ENCODE peak calls at places on chromosome 5, in nine cellular contexts. R is ecto neural progenitor cell; W is NCI-H1694 treated with DMSO at 0.1 percent for 48 hours; P is central memory CD4-positive, alpha-beta T cell; B is activated CD4-positive, alpha-beta T cell treated with anti-CD3 and anti-CD28 coated beads for 24 hours; V is EL; N is amniotic epithelial cell; K is ELR; S is tibial nerve. E is an unnamed sample.

GRCh38 chr5:181120761-181121160 is 10.2 kb downstream of the OR2V1 start:
- DNase-seq in R (no peak), W (no peak), P (no peak), B (no peak), V (peak), N (no peak), K (peak), S (no peak), E (no peak)

GRCh38 chr5:142183561-142183960 is 75.0 kb downstream of the NDFIP1 start:
- DNase-seq in R (no peak), W (no peak), P (no peak), B (no peak), V (no peak), N (no peak), K (no peak), S (no peak), E (no peak)

GRCh38 chr5:151880304-151880703 is 44.3 kb downstream of the GLRA1 start:
- DNase-seq in R (no peak), W (peak), P (no peak), B (no peak), V (no peak), N (no peak), K (no peak), S (no peak), E (peak)

GRCh38 chr5:171166766-171167165 is 142.3 kb upstream of the TLX3 start:
- DNase-seq in R (no peak), W (no peak), P (no peak), B (no peak), V (no peak), N (no peak), K (no peak), S (no peak), E (no peak)

GRCh38 chr5:7850533-7851239 is at the start of gene CFAP90:
- DNase-seq in R (peak), W (peak), P (no peak), B (no peak), V (peak), N (peak), K (peak), S (no peak), E (peak)

GRCh38 chr5:54867310-54867944 is 118.0 kb downstream of the ESM1 start:
- DNase-seq in R (no peak), W (peak), P (peak), B (no peak), V (peak), N (peak), K (peak), S (no peak), E (no peak)

GRCh38 chr5:139744471-139745120 is 51.0 kb upstream of the PSD2 start:
- DNase-seq in R (peak), W (peak), P (no peak), B (no peak), V (no peak), N (no peak), K (no peak), S (no peak), E (no peak)

GRCh38 chr5:109053995-109054417 is 306.3 kb downstream of the FER start:
- DNase-seq in R (no peak), W (no peak), P (no peak), B (no peak), V (peak), N (peak), K (no peak), S (no peak), E (no peak)

GRCh38 chr5:179187229-179187678 is 127.1 kb downstream of the ZNF354C start:
- DNase-seq in R (no peak), W (no peak), P (no peak), B (no peak), V (no peak), N (no peak), K (peak), S (no peak), E (no peak)

GRCh38 chr5:179869641-179870402 is 11.2 kb upstream of the MRNIP start:
- DNase-seq in R (no peak), W (no peak), P (no peak), B (no peak), V (no peak), N (no peak), K (no peak), S (no peak), E (no peak)

GRCh38 chr5:169758886-169759285 is 121.8 kb downstream of the DOCK2 start:
- DNase-seq in R (no peak), W (no peak), P (no peak), B (no peak), V (no peak), N (peak), K (no peak), S (no peak), E (no peak)

GRCh38 chr5:132751444-132751843 is 4.2 kb downstream of the CCNI2 start:
- DNase-seq in R (no peak), W (no peak), P (no peak), B (no peak), V (no peak), N (peak), K (no peak), S (peak), E (peak)

GRCh38 chr5:143025971-143026370 is 255.8 kb downstream of the ARHGAP26 start:
- DNase-seq in R (no peak), W (no peak), P (no peak), B (no peak), V (peak), N (no peak), K (no peak), S (no peak), E (no peak)

GRCh38 chr5:107555425-107556090 is 115.2 kb downstream of the EFNA5 start:
- DNase-seq in R (no peak), W (no peak), P (no peak), B (no peak), V (peak), N (no peak), K (peak), S (no peak), E (no peak)

GRCh38 chr5:73218552-73219171 is 45.7 kb downstream of the TMEM174 start:
- DNase-seq in R (no peak), W (no peak), P (no peak), B (no peak), V (peak), N (peak), K (peak), S (no peak), E (no peak)

GRCh38 chr5:80516826-80517225 is 28.9 kb downstream of the FAM151B start:
- DNase-seq in R (no peak), W (no peak), P (no peak), B (no peak), V (peak), N (peak), K (peak), S (no peak), E (no peak)

GRCh38 chr5:61667523-61668229 is 335.6 kb downstream of the ZSWIM6 start:
- DNase-seq in R (no peak), W (no peak), P (no peak), B (no peak), V (no peak), N (no peak), K (no peak), S (no peak), E (no peak)

GRCh38 chr5:168327019-168327421 is 35.6 kb downstream of the WWC1 start:
- DNase-seq in R (no peak), W (no peak), P (no peak), B (no peak), V (peak), N (peak), K (peak), S (no peak), E (no peak)

GRCh38 chr5:175520321-175520720 is 42.0 kb downstream of the SFXN1 start:
- DNase-seq in R (no peak), W (no peak), P (peak), B (peak), V (no peak), N (no peak), K (no peak), S (no peak), E (no peak)

GRCh38 chr5:66840527-66841013 is 244.4 kb downstream of the MAST4 start:
- DNase-seq in R (no peak), W (no peak), P (no peak), B (no peak), V (no peak), N (no peak), K (no peak), S (no peak), E (no peak)

GRCh38 chr5:127316013-127316412 is 25.4 kb downstream of the MEGF10 start:
- DNase-seq in R (no peak), W (no peak), P (no peak), B (no peak), V (no peak), N (no peak), K (no peak), S (no peak), E (no peak)

GRCh38 chr5:124342586-124342985 is 403.9 kb downstream of the ZNF608 start:
- DNase-seq in R (no peak), W (no peak), P (no peak), B (no peak), V (no peak), N (peak), K (no peak), S (no peak), E (peak)

GRCh38 chr5:167949435-167949834 is 342.0 kb upstream of the WWC1 start:
- DNase-seq in R (no peak), W (no peak), P (no peak), B (no peak), V (no peak), N (no peak), K (no peak), S (no peak), E (no peak)

GRCh38 chr5:151141535-151141934 is 16.0 kb downstream of the ANXA6 start:
- DNase-seq in R (no peak), W (no peak), P (peak), B (no peak), V (no peak), N (no peak), K (no peak), S (no peak), E (peak)

GRCh38 chr5:115857621-115858349 is 16.1 kb downstream of the AP3S1 start:
- DNase-seq in R (no peak), W (no peak), P (no peak), B (no peak), V (peak), N (peak), K (peak), S (no peak), E (no peak)

GRCh38 chr5:160470437-160471341 is 49.0 kb downstream of the PTTG1 start:
- DNase-seq in R (no peak), W (no peak), P (no peak), B (no peak), V (no peak), N (peak), K (peak), S (peak), E (no peak)

GRCh38 chr5:146400206-146400605 is 46.9 kb upstream of the TCERG1 start:
- DNase-seq in R (no peak), W (peak), P (no peak), B (no peak), V (no peak), N (no peak), K (no peak), S (no peak), E (no peak)

GRCh38 chr5:135976216-135976615 is 21.4 kb upstream of the LECT2 start:
- DNase-seq in R (no peak), W (no peak), P (no peak), B (no peak), V (no peak), N (no peak), K (no peak), S (no peak), E (no peak)